ENCODE peak calls at places on chromosomes 6 and 20, in four cellular contexts. N, I, P and J are unnamed samples.

GRCh38 chr6:15770347-15771143 is 107.7 kb upstream of the DTNBP1 start:
- DNase-seq in I (no peak), N (peak), P (no peak), J (no peak)

GRCh38 chr20:62398120-62398821 is 8.8 kb downstream of the CABLES2 start:
- DNase-seq in I (no peak), P (no peak), N (no peak), J (no peak)

GRCh38 chr6:73145690-73146089 is 79.6 kb downstream of the KHDC1L start:
- DNase-seq in P (no peak), I (no peak), N (no peak), J (no peak)

GRCh38 chr6:29826271-29826670 is 1.4 kb upstream of the HLA-G start:
- DNase-seq in N (no peak), I (no peak), P (no peak), J (no peak)

GRCh38 chr6:36347635-36348034 is 10.9 kb upstream of the BNIP5 start:
- DNase-seq in N (no peak), P (no peak), I (peak), J (no peak)

GRCh38 chr6:31122803-31123706 is 2.8 kb upstream of the CDSN start:
- DNase-seq in N (peak), P (peak), I (peak), J (no peak)

GRCh38 chr6:5157744-5158143 is 72.6 kb downstream of the PPP1R3G start:
- DNase-seq in N (no peak), I (no peak), P (no peak), J (no peak)

GRCh38 chr6:158706369-158706982 is 56.6 kb downstream of the SYTL3 start:
- DNase-seq in I (peak), N (peak), P (no peak), J (no peak)

GRCh38 chr6:161835426-161836029 is 561.7 kb upstream of the AGPAT4 start:
- DNase-seq in P (peak), I (peak), N (no peak), J (no peak)

GRCh38 chr20:59718071-59718470 is 113.7 kb downstream of the PHACTR3 start:
- DNase-seq in P (peak), N (no peak), I (no peak), J (no peak)

GRCh38 chr6:88246654-88247053 is 80.5 kb upstream of the CNR1 start:
- DNase-seq in I (no peak), N (no peak), P (no peak), J (no peak)

GRCh38 chr6:114083251-114083650 is 112.3 kb upstream of the HDAC2 start:
- DNase-seq in P (no peak), I (no peak), N (no peak), J (no peak)

GRCh38 chr20:44914924-44915323 is 5.1 kb downstream of the PABPC1L start:
- DNase-seq in N (no peak), I (no peak), P (no peak), J (no peak)

GRCh38 chr6:161245363-161245762 is 28.5 kb downstream of the AGPAT4 start:
- DNase-seq in I (no peak), N (no peak), P (peak), J (no peak)

GRCh38 chr6:31558631-31559500 is 11.5 kb downstream of the NFKBIL1 start:
- DNase-seq in N (peak), I (no peak), P (no peak), J (peak)

GRCh38 chr20:10648651-10649050 is 25.1 kb downstream of the JAG1 start:
- DNase-seq in N (peak), P (no peak), I (peak), J (no peak)

GRCh38 chr20:17873410-17874270 is 95.0 kb downstream of the SNX5 start:
- DNase-seq in N (peak), I (peak), P (peak), J (peak)

GRCh38 chr6:13453771-13454251 is 33.6 kb downstream of the GFOD1 start:
- DNase-seq in P (no peak), N (peak), I (peak), J (no peak)

GRCh38 chr20:20527661-20528060 is 159.8 kb downstream of the INSM1 start:
- DNase-seq in I (no peak), P (no peak), N (no peak), J (no peak)

GRCh38 chr20:57053798-57054552 is 212.5 kb downstream of the BMP7 start:
- DNase-seq in N (no peak), P (no peak), I (no peak), J (peak)

GRCh38 chr6:156934054-156934424 is 156.9 kb downstream of the ARID1B start:
- DNase-seq in P (no peak), N (no peak), I (no peak), J (no peak)

GRCh38 chr6:108425428-108425827 is 130.6 kb downstream of the AFG1L start:
- DNase-seq in P (no peak), N (no peak), I (no peak), J (no peak)
- TF ChIP-seq CTCF in P (no peak), N (no peak), I (no peak), J (no peak)

GRCh38 chr20:23245553-23246128 is 105.0 kb upstream of the NXT1 start:
- DNase-seq in N (no peak), P (peak), I (no peak), J (peak)
- TF ChIP-seq CTCF in N (peak), P (peak), I (peak), J (peak)

DNA sequence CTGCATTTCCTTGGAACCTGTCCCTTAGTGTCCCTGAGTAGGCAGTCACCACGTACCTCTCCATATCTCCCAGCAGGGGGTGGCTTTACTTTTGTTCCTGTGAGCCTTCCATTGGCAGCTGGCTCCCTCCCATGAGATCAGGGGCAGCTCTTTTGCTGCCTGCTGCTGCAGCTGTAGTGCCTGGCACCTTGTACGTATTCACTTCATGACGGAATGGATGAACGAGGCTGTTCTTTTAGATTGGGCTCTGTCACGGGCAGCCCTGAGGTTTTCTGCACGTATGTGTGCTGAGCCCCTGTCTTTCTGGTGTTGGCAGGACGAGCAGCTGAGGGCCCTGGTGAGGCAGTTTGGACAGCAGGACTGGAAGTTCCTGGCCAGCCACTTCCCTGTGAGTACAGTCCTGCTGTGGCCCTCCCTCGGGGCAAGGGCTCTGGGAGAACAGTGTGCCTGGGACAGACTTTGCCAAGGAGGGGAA is 14.6 kb downstream of the MYBL2 start:
- DNase-seq in P (no peak), I (no peak), N (no peak), J (no peak)
- TF ChIP-seq CTCF in P (no peak), I (no peak), N (peak), J (no peak)

GRCh38 chr6:40852667-40853383 is 186.2 kb downstream of the UNC5CL start:
- DNase-seq in N (peak), I (no peak), P (no peak), J (no peak)
- TF ChIP-seq CTCF in N (peak), I (peak), P (peak), J (peak)

GRCh38 chr6:126333729-126334128 is 6.2 kb upstream of the CENPW start:
- DNase-seq in N (no peak), P (no peak), I (no peak), J (no peak)

GRCh38 chr6:126341126-126341525 is 1.2 kb downstream of the CENPW start:
- DNase-seq in P (no peak), N (no peak), I (no peak), J (no peak)

GRCh38 chr6:126337323-126337722 is 2.6 kb upstream of the CENPW start:
- DNase-seq in N (no peak), I (peak), P (no peak), J (peak)

GRCh38 chr6:126339796-126340750 is at the start of gene CENPW:
- DNase-seq in I (peak), P (peak), N (peak), J (peak)

GRCh38 chr6:126335210-126335609 is 4.7 kb upstream of the CENPW start:
- DNase-seq in N (no peak), P (no peak), I (no peak), J (no peak)
- TF ChIP-seq CTCF in N (no peak), P (no peak), I (peak), J (no peak)

GRCh38 chr6:10403385-10404106 is 11.3 kb downstream of the TFAP2A start:
- DNase-seq in I (peak), N (peak), P (no peak), J (no peak)
- TF ChIP-seq CTCF in I (no peak), N (no peak), P (no peak), J (no peak)

DNA sequence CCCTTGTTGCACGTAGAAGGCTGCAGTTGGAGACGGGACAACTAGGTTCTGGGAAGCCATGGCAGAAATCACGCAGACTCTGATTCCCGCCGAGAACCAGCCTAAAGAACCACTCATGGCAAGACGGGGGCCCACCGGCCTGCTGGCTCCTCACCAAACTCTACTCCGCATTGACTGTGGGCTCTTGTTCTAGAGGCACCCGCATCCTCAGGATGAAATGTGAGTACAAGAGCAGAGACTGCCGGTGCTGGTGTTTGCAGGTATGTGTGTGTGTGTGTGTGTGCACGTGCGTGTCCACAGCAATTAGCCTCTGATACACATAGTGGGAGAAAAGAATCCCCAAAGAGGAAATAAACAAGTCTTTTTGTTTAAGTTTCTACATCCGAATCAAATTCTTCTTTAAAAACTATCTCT is 42.3 kb upstream of the NR2E1 start:
- DNase-seq in P (no peak), N (no peak), I (no peak), J (no peak)
- TF ChIP-seq CTCF in P (no peak), N (no peak), I (no peak), J (no peak)